ENCODE peak calls at places on chromosomes 3 and 15, in six cellular contexts. H is prostate gland, F is brain microvascular endothelial cell, K is type B pancreatic cell, R is H9, N is testis. W is an unnamed sample.

GRCh38 chr3:144129536-144130214 is 158.1 kb downstream of the DIPK2A start:
- DNase-seq in H (no peak), F (no peak), K (no peak), R (no peak), N (no peak), W (no peak)

GRCh38 chr3:14428087-14429067 is 26.0 kb downstream of the SLC6A6 start:
- DNase-seq in H (no peak), F (no peak), K (no peak), R (no peak), N (no peak), W (no peak)

GRCh38 chr3:58404396-58404795 is 29.2 kb downstream of the PDHB start:
- DNase-seq in H (no peak), F (peak; percentile 56), K (no peak), R (no peak), N (no peak), W (no peak)

GRCh38 chr3:51967384-51968174 is at the start of gene PCBP4:
- DNase-seq in H (peak; percentile 69), F (no peak), K (no peak), R (peak; percentile 72), N (peak; percentile 56), W (peak; percentile 70)

GRCh38 chr3:123061856-123062255 is 5.0 kb upstream of the PDIA5 start:
- DNase-seq in H (no peak), F (no peak), K (no peak), R (no peak), N (no peak), W (no peak)

GRCh38 chr15:101100118-101100517 is 151.7 kb downstream of the CHSY1 start:
- DNase-seq in H (no peak), F (no peak), K (peak; percentile 63), R (no peak), N (no peak), W (no peak)

GRCh38 chr15:69096197-69096596 is 64.2 kb upstream of the GLCE start:
- DNase-seq in H (no peak), F (no peak), K (no peak), R (no peak), N (no peak), W (no peak)

GRCh38 chr15:101062471-101063171 is 143.5 kb downstream of the LRRK1 start:
- DNase-seq in H (no peak), F (no peak), K (peak; percentile 36), R (peak; percentile 82), N (peak; percentile 5), W (no peak)

GRCh38 chr15:67225336-67225735 is 29.1 kb downstream of the AAGAB start:
- DNase-seq in H (no peak), F (peak; percentile 41), K (no peak), R (no peak), N (no peak), W (no peak)

GRCh38 chr3:183949690-183950089 is 65.0 kb upstream of the PARL start:
- DNase-seq in H (no peak), F (no peak), K (no peak), R (no peak), N (no peak), W (no peak)

GRCh38 chr3:183951459-183951858 is 66.2 kb downstream of the ABCC5 start:
- DNase-seq in H (no peak), F (no peak), K (no peak), R (no peak), N (no peak), W (no peak)

GRCh38 chr3:183954875-183955274 is 62.8 kb downstream of the ABCC5 start:
- DNase-seq in H (no peak), F (no peak), K (no peak), R (peak; percentile 65), N (no peak), W (no peak)

GRCh38 chr3:183958226-183958625 is 59.5 kb downstream of the ABCC5 start:
- DNase-seq in H (no peak), F (no peak), K (no peak), R (no peak), N (no peak), W (no peak)

DNA sequence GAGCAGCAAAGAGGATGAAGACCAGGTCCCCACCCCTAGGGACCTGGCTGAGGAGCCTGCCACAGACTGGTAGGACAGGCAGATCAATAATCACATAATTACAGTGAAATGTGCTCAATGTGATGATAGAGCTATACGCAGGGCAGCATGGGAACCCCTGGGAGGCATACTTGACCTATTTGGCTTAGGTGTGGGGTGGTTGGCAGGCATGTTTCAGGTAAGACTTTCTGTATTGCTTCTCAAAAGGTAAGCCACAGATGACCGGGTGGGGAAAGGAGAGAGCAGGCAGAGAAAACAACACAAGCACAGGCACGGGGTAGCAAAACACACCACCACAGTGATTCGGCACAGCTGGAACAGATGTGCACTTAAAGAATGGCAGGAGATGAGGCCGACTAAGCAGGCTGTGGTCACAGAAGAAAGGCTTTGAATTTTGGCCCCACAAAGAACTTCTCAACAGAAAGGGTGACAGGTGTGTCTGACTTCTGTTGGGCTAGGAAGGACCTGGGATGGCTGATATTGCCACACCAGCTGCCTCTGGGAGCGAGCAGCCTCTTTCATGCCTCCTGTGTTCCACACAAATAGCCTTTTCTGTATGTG is 64.1 kb downstream of the ABCC5 start:
- DNase-seq in H (no peak), F (no peak), K (no peak), R (no peak), N (no peak), W (no peak)
- TF ChIP-seq CTCF in H (no peak), F (no peak), K (no peak), R (no peak), N (no peak), W (no peak)

GRCh38 chr15:52567886-52568568 is 803 bp downstream of the ARPP19 start:
- DNase-seq in H (peak; percentile 23), F (no peak), K (no peak), R (no peak), N (peak; percentile 56), W (no peak)
- TF ChIP-seq CTCF in H (no peak), F (no peak), K (no peak), R (no peak), N (no peak), W (no peak)

DNA sequence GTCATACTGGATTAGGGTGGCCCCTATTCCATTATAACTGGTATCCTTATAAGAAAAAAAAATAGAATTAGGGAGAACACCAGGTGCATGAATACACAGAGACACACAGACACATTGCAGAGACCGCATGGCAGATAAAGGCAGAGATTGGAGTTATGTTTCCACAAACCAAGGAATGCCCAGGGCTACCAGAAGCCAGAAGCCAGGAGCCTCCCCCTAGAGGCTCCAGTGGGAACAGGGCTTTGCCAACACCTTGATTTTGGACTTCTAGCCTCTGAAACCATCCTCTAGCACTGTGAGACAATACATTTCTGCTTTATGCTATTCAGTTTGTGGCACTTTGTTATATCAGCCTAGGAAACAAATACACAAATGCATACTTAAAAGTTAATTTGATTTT is 10.4 kb downstream of the GOLM2 start:
- DNase-seq in H (no peak), F (no peak), K (no peak), R (peak; percentile 52), N (no peak), W (no peak)
- TF ChIP-seq CTCF in H (no peak), F (peak; percentile 70), K (peak; percentile 66), R (peak; percentile 78), N (no peak), W (no peak)

GRCh38 chr15:57654136-57654845 is 52.2 kb upstream of the POLR2M start:
- DNase-seq in H (peak; percentile 49), F (no peak), K (no peak), R (no peak), N (no peak), W (no peak)

GRCh38 chr15:57656434-57656833 is 50.1 kb upstream of the POLR2M start:
- DNase-seq in H (no peak), F (no peak), K (no peak), R (no peak), N (no peak), W (no peak)

GRCh38 chr15:57655087-57655486 is 51.4 kb upstream of the POLR2M start:
- DNase-seq in H (no peak), F (no peak), K (no peak), R (no peak), N (no peak), W (no peak)

GRCh38 chr15:57652481-57652880 is 54.0 kb upstream of the POLR2M start:
- DNase-seq in H (no peak), F (no peak), K (no peak), R (no peak), N (no peak), W (no peak)

DNA sequence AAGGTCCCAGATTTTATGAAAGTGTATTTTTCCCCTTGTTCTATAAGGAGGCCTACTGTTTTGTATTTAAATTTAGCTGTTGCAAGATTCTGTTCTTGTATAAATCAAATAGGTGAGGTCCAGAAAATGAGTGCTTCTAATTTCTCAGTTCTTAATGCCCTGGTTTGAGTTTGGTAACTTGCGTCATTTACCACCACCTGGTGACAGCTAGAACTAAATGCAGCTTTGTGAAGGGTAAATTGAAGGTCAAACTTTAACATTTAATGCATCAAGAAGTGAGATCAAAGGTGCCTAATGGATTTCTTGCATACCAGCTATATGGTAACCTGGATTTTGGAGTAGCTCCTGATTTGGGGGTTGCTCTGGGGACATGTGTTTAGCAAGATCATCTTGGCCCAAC is 50.7 kb upstream of the POLR2M start:
- DNase-seq in H (no peak), F (no peak), K (no peak), R (no peak), N (no peak), W (no peak)
- TF ChIP-seq CTCF in H (no peak), F (peak; percentile 1), K (no peak), R (peak; percentile 33), N (no peak), W (no peak)

GRCh38 chr3:11944052-11944673 is 60.0 kb upstream of the SYN2 start:
- DNase-seq in H (no peak), F (peak; percentile 11), K (no peak), R (peak; percentile 65), N (peak; percentile 53), W (no peak)
- TF ChIP-seq CTCF in H (no peak), F (peak; percentile 73), K (peak; percentile 77), R (peak; percentile 91), N (peak; percentile 12), W (peak; percentile 59)

DNA sequence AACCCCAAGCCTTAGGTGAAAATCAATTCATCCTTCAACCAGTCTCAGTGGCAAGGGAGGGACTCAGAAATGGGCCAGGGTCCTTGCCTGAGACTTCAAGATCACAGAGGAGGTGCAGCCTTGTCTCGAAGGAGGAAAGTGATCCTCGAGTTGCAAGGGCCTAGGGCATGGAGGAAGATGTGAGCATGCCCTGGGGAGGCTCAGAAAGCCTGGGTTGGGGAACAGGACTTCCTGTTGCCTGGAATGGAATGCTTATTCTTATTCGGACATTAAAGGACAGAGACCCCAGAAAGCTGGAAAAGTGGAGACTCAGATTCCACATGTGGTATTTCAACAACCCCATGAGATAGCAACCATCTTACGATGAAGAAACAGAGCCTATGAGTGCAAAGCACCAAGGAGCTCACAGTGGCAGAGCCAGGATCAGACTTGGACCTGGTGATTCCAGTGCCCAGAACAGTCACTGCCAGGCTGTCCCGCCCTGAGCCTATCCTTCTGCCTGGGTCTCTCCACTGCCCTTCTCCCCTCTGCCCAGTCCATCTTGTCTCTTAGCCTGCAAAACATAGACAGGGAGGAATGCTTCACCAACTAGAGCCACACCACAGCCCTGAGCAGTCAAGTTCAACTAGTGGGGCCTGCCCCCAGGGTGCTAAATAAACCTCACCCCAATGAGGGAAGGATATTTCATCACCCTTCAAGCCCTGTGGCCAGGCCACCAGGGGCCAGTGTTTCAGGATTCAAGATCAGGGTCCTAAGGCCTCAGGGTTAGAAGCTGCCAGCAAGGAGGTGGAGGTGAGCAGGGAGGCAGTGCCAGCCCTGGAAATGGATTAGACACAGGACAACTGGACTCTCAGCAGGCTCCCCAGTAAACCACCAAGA is 21.9 kb downstream of the DAPK2 start:
- DNase-seq in H (no peak), F (no peak), K (no peak), R (peak; percentile 36), N (no peak), W (no peak)
- TF ChIP-seq CTCF in H (no peak), F (peak; percentile 24), K (no peak), R (peak; percentile 27), N (no peak), W (no peak)

W was measured in mesothelial cell of epicardium.